ENCODE peak calls at places on chromosome 1, in six cellular contexts. I is fibroblast of the aortic adventitia, Q is type B pancreatic cell, U is HTR-8/SVneo, H is heart left ventricle, N is KG1. K is an unnamed sample.

GRCh38 chr1:20138961-20139550 is at the start of gene PLA2G2F:
- DNase-seq in I (no peak), U (no peak), N (no peak), H (no peak), Q (no peak), K (no peak)

GRCh38 chr1:68217060-68217554 is 15.2 kb downstream of the WLS start:
- DNase-seq in Q (no peak), H (no peak), U (no peak), N (no peak), I (no peak), K (no peak)

GRCh38 chr1:87061742-87062156 is 147.3 kb downstream of the HS2ST1 start:
- DNase-seq in H (no peak), N (no peak), Q (no peak), I (peak; percentile 32), U (no peak), K (no peak)

GRCh38 chr1:9490605-9491339 is 48.5 kb upstream of the SLC25A33 start:
- DNase-seq in I (peak; percentile 89), N (peak; percentile 33), U (peak; percentile 82), H (peak; percentile 89), Q (peak; percentile 93), K (no peak)

GRCh38 chr1:201946224-201946908 is at the start of gene LMOD1:
- DNase-seq in U (peak; percentile 86), N (no peak), Q (peak; percentile 83), H (peak; percentile 84), I (peak; percentile 90), K (peak; percentile 94)

GRCh38 chr1:3491291-3492246 is 37.1 kb downstream of the ARHGEF16 start:
- DNase-seq in I (peak; percentile 49), H (peak; percentile 76), U (peak; percentile 63), Q (peak; percentile 88), N (peak; percentile 16), K (no peak)

GRCh38 chr1:43207229-43207853 is 35.2 kb downstream of the CFAP57 start:
- DNase-seq in U (peak; percentile 66), N (no peak), H (no peak), I (no peak), Q (no peak), K (no peak)

GRCh38 chr1:170388489-170388888 is 143.5 kb upstream of the GORAB start:
- DNase-seq in H (no peak), I (no peak), U (no peak), N (no peak), Q (no peak), K (no peak)

GRCh38 chr1:89631756-89632155 is 1.2 kb upstream of the LRRC8C start:
- DNase-seq in U (no peak), H (peak; percentile 42), I (no peak), N (no peak), Q (no peak), K (no peak)

GRCh38 chr1:50620680-50621329 is 197.6 kb upstream of the DMRTA2 start:
- DNase-seq in Q (no peak), N (no peak), H (no peak), I (peak; percentile 36), U (no peak), K (no peak)

GRCh38 chr1:205565799-205566198 is 61.3 kb downstream of the CDK18 start:
- DNase-seq in I (no peak), N (no peak), H (no peak), U (no peak), Q (peak; percentile 6), K (no peak)

GRCh38 chr1:162605225-162605927 is 26.9 kb upstream of the DDR2 start:
- DNase-seq in H (no peak), Q (no peak), U (peak; percentile 32), I (peak; percentile 94), N (no peak), K (no peak)

GRCh38 chr1:42971848-42972291 is 13.2 kb upstream of the SLC2A1 start:
- DNase-seq in U (no peak), H (no peak), N (no peak), Q (no peak), I (peak; percentile 91), K (no peak)

GRCh38 chr1:117447661-117448060 is 80.4 kb downstream of the MAN1A2 start:
- DNase-seq in H (no peak), U (no peak), N (no peak), I (peak; percentile 9), Q (no peak), K (no peak)

GRCh38 chr1:25922633-25923567 is 16.7 kb upstream of the STMN1 start:
- DNase-seq in I (no peak), Q (no peak), N (no peak), U (no peak), H (peak; percentile 44), K (no peak)

GRCh38 chr1:111507411-111508201 is 4.2 kb upstream of the ADORA3 start:
- DNase-seq in H (peak; percentile 85), I (peak; percentile 74), N (peak; percentile 89), U (peak; percentile 25), Q (peak; percentile 74), K (no peak)

GRCh38 chr1:242554577-242554976 is 30.1 kb upstream of the PLD5 start:
- DNase-seq in N (no peak), U (no peak), H (no peak), Q (no peak), I (no peak), K (no peak)

GRCh38 chr1:113153116-113153803 is 80.3 kb downstream of the LRIG2 start:
- DNase-seq in U (no peak), N (no peak), H (no peak), Q (no peak), I (peak; percentile 79), K (no peak)

GRCh38 chr1:203490607-203491006 is 3.3 kb upstream of the OPTC start:
- DNase-seq in U (no peak), N (no peak), H (no peak), Q (no peak), I (no peak), K (no peak)

GRCh38 chr1:157626099-157626498 is 28.2 kb upstream of the FCRL4 start:
- DNase-seq in U (no peak), I (no peak), Q (no peak), H (no peak), N (no peak), K (no peak)

GRCh38 chr1:228405200-228405978 is 1.2 kb downstream of the TRIM11 start:
- DNase-seq in I (peak; percentile 34), Q (no peak), H (no peak), N (no peak), U (no peak), K (no peak)

GRCh38 chr1:225763815-225764548 is 13.6 kb upstream of the SRP9 start:
- DNase-seq in U (no peak), H (peak; percentile 62), N (no peak), Q (no peak), I (peak; percentile 92), K (no peak)

GRCh38 chr1:165073402-165074007 is 283.0 kb downstream of the LMX1A start:
- DNase-seq in Q (no peak), N (no peak), H (no peak), U (peak; percentile 32), I (peak; percentile 73), K (no peak)

GRCh38 chr1:91546876-91547275 is 46.2 kb downstream of the CDC7 start:
- DNase-seq in H (no peak), N (no peak), Q (no peak), U (no peak), I (no peak), K (no peak)

GRCh38 chr1:54273092-54273836 is 73.3 kb downstream of the MRPL37 start:
- DNase-seq in Q (peak; percentile 76), H (peak; percentile 91), N (no peak), U (no peak), I (peak; percentile 91), K (peak; percentile 97)

GRCh38 chr1:157431751-157432150 is 120.6 kb downstream of the FCRL5 start:
- DNase-seq in I (peak; percentile 75), Q (no peak), N (no peak), H (no peak), U (no peak), K (no peak)

K was measured in vagina.